ENCODE peak calls at places on chromosome 15, in ten cellular contexts. C, A, P, E, Z, D, T, J, F and G are unnamed samples.

GRCh38 chr15:78855746-78856145 is 16.9 kb upstream of the MORF4L1 start:
- DNase-seq in P (no peak), F (no peak), D (no peak), J (no peak), E (no peak), T (no peak), Z (no peak), C (no peak), A (no peak), G (no peak)

GRCh38 chr15:57797608-57798267 is 91.2 kb downstream of the POLR2M start:
- DNase-seq in T (no peak), Z (no peak), E (no peak), D (no peak), C (no peak), J (no peak), P (no peak), A (no peak), F (no peak), G (no peak)

GRCh38 chr15:86163771-86164170 is 84.1 kb downstream of the AGBL1 start:
- DNase-seq in F (no peak), A (no peak), T (no peak), P (no peak), D (no peak), E (no peak), Z (no peak), C (no peak), J (no peak), G (peak)

GRCh38 chr15:51380999-51381806 is 39.7 kb downstream of the GLDN start:
- DNase-seq in D (peak), P (no peak), A (peak), J (no peak), T (peak), C (peak), Z (peak), F (peak), E (peak), G (peak)

GRCh38 chr15:35911052-35911780 is 365.3 kb upstream of the DPH6 start:
- DNase-seq in T (no peak), E (no peak), Z (no peak), J (no peak), P (no peak), F (no peak), D (no peak), C (peak), A (no peak), G (no peak)

GRCh38 chr15:48963524-48964113 is at the start of gene SHC4:
- DNase-seq in T (no peak), C (peak), A (peak), J (no peak), Z (no peak), E (peak), F (no peak), D (peak), P (no peak), G (peak)

GRCh38 chr15:51907136-51907862 is 64.3 kb downstream of the LEO1 start:
- DNase-seq in E (peak), J (no peak), F (no peak), A (peak), Z (no peak), C (peak), T (no peak), P (no peak), D (peak), G (no peak)

GRCh38 chr15:73685981-73686380 is 1.8 kb downstream of the CD276 start:
- DNase-seq in C (no peak), Z (no peak), F (no peak), D (no peak), A (no peak), T (no peak), J (no peak), E (no peak), P (no peak), G (no peak)

GRCh38 chr15:38455096-38455495 is 1.2 kb downstream of the FAM98B start:
- DNase-seq in E (no peak), Z (no peak), J (no peak), T (no peak), A (no peak), P (no peak), D (no peak), F (no peak), C (no peak), G (no peak)

GRCh38 chr15:38030609-38031008 is 96.2 kb downstream of the TMCO5A start:
- DNase-seq in F (no peak), J (no peak), P (no peak), T (no peak), D (no peak), A (no peak), C (no peak), E (no peak), Z (no peak), G (no peak)

GRCh38 chr15:50854594-50855490 is 53.6 kb upstream of the AP4E1 start:
- DNase-seq in A (peak), C (no peak), P (no peak), J (no peak), D (peak), E (no peak), F (no peak), Z (peak), T (peak), G (no peak)

GRCh38 chr15:82570721-82571519 is 30.7 kb upstream of the RPS17 start:
- DNase-seq in A (no peak), C (no peak), Z (no peak), D (no peak), P (no peak), T (no peak), J (no peak), E (no peak), F (no peak), G (peak)

GRCh38 chr15:35545316-35545824 is 595 bp downstream of the DPH6 start:
- DNase-seq in J (peak), T (peak), C (peak), A (peak), E (peak), Z (no peak), P (no peak), D (peak), F (no peak), G (peak)

GRCh38 chr15:45110256-45110820 is 3.6 kb downstream of the DUOX2 start:
- DNase-seq in D (no peak), E (no peak), C (no peak), P (no peak), J (no peak), F (no peak), A (no peak), T (no peak), Z (no peak), G (no peak)

GRCh38 chr15:56233549-56233948 is 10.1 kb downstream of the RFX7 start:
- DNase-seq in D (no peak), C (no peak), F (no peak), E (no peak), P (no peak), A (no peak), Z (no peak), T (no peak), J (no peak), G (no peak)

GRCh38 chr15:56820333-56820732 is 87.0 kb upstream of the ZNF280D start:
- DNase-seq in D (no peak), J (no peak), Z (no peak), E (no peak), A (no peak), P (no peak), T (no peak), F (no peak), C (no peak), G (no peak)

GRCh38 chr15:76328962-76329361 is 7.6 kb upstream of the ISL2 start:
- DNase-seq in C (no peak), P (no peak), D (no peak), Z (no peak), T (no peak), F (no peak), J (no peak), E (no peak), A (no peak), G (no peak)

GRCh38 chr15:80668546-80669236 is 26.4 kb upstream of the ABHD17C start:
- DNase-seq in E (no peak), T (no peak), F (no peak), C (no peak), P (no peak), A (no peak), Z (no peak), D (no peak), J (no peak), G (no peak)
- TF ChIP-seq POLR2AphosphoS5 in E (no peak), T (no peak), F (no peak), C (no peak), P (no peak), A (no peak), Z (no peak), D (no peak), J (no peak), G (no peak)

GRCh38 chr15:39919740-39920509 is at the start of gene GPR176:
- DNase-seq in J (peak), C (no peak), T (no peak), Z (no peak), A (peak), F (peak), D (no peak), E (peak), P (peak), G (peak)

GRCh38 chr15:39918688-39919385 is 1.2 kb downstream of the GPR176 start:
- DNase-seq in D (no peak), C (no peak), J (no peak), A (no peak), Z (no peak), F (no peak), E (no peak), T (no peak), P (no peak), G (no peak)

GRCh38 chr15:39921274-39921638 is 1.2 kb upstream of the GPR176 start:
- DNase-seq in F (no peak), D (no peak), A (no peak), J (no peak), T (no peak), E (no peak), Z (no peak), C (no peak), P (no peak), G (no peak)

GRCh38 chr15:39919396-39919739 is 698 bp downstream of the GPR176 start:
- DNase-seq in P (no peak), D (no peak), A (peak), E (no peak), T (no peak), C (no peak), J (no peak), F (no peak), Z (no peak), G (no peak)

DNA sequence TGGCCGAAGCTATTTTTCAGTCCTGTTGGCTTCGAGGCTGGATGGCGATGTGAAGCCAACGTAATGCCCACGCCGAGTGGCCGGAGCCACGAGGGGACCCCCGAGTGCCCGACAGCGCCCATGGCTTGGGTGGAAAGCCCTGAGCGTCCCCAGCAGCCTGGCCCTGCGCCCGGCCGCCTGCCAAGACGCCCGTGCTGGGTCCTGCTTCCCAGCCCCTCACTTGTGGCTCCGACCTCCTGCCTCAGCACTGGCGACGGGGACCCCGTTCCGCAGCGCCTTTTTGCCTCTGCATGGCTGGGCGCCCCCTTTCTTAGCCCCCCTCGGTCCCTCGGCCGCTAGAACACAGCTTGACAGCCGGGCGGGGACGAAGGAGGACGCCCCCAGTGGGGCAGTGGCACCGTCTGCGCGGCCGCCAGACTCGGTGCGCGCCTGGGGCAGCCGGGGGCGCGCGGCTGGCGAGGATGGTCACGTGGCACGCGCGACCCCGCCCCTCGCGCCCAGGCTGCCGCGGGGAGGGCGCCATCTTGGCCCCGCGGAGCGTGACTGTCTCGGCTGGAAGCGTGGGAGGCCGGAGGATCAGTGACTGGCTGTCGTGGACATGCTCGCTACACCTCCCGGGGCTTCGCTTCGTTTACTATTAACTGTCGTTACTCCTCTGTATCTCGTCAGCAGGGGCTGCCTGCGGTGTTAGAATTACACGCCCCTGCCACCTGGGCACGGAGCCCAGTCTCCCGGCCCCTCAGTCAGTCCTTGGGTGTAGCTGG is 626 bp upstream of the GPR176 start:
- DNase-seq in T (peak), D (peak), F (peak), P (peak), J (peak), Z (peak), C (peak), A (peak), E (peak), G (peak)
- TF ChIP-seq POLR2AphosphoS5 in T (peak), D (peak), F (peak), P (no peak), J (peak), Z (peak), C (no peak), A (peak), E (peak), G (peak)

GRCh38 chr15:64311566-64311965 is 44.4 kb downstream of the CSNK1G1 start:
- DNase-seq in P (no peak), C (no peak), E (no peak), D (no peak), F (no peak), J (no peak), A (no peak), Z (no peak), T (no peak), G (no peak)
- TF ChIP-seq POLR2AphosphoS5 in P (no peak), C (no peak), E (no peak), D (no peak), F (no peak), J (no peak), A (no peak), Z (no peak), T (no peak), G (no peak)

GRCh38 chr15:40439461-40440299 is 1.1 kb upstream of the BAHD1 start:
- DNase-seq in E (peak), C (peak), T (no peak), A (no peak), J (peak), F (no peak), Z (peak), D (peak), P (peak), G (no peak)

GRCh38 chr15:40441012-40441735 is 421 bp downstream of the BAHD1 start:
- DNase-seq in T (no peak), Z (no peak), A (no peak), E (no peak), F (no peak), C (no peak), P (peak), J (peak), D (no peak), G (no peak)

GRCh38 chr15:40438712-40439111 is 2.0 kb upstream of the BAHD1 start:
- DNase-seq in T (no peak), Z (no peak), F (no peak), J (no peak), A (no peak), P (peak), C (peak), E (no peak), D (no peak), G (no peak)

GRCh38 chr15:40441736-40442531 is 1.2 kb downstream of the BAHD1 start:
- DNase-seq in C (no peak), P (peak), F (no peak), J (peak), D (no peak), T (no peak), E (peak), Z (no peak), A (no peak), G (no peak)

GRCh38 chr15:40440300-40441011 is at the start of gene BAHD1:
- DNase-seq in A (peak), D (peak), F (peak), J (peak), Z (peak), E (peak), P (peak), T (peak), C (peak), G (peak)
- TF ChIP-seq POLR2AphosphoS5 in A (peak), D (no peak), F (no peak), J (peak), Z (no peak), E (peak), P (peak), T (peak), C (no peak), G (peak)

DNA sequence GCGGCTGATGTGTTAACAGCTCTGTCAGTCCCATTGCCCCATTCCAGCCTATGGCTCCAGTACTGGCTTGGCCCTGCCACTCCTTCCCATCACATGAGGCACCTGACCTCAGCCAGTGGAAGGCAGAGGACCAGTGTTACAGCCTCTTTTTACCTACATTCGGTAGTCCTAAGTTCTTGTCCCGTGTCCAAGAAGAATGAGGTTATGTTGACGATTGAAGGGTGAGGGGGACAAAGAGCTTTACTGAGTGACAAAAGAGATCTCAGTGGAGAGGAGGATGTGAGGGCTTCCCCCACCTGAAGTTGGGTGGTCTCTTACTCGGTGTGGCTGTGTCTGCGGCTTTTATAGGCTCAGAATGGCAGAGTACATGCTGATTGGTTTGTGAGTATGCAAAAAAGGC is 7.3 kb upstream of the MPI start:
- DNase-seq in F (no peak), A (no peak), Z (no peak), C (no peak), P (no peak), J (no peak), E (no peak), D (no peak), T (no peak), G (no peak)
- TF ChIP-seq POLR2AphosphoS5 in F (no peak), A (no peak), Z (no peak), C (no peak), P (no peak), J (no peak), E (no peak), D (no peak), T (no peak), G (no peak)

DNA sequence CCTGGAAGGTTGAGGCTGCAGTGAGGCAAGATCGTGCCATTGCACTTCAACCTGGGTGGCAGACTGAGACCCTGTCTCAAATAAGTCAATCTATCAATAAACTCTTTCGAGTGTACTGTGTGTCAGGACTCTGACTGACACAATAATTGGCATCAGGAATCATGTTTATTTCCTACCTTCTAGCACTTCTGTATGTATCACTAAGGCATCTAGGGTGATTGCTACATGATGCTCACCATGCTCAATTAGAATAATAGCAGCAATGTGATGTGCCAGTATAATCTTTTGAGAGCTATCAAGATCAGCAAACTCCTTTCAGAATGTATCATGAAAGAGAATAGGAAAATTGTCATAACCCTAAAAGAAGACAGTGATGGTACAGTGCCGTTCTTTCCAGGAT is 95.3 kb downstream of the FMN1 start:
- DNase-seq in T (no peak), J (no peak), E (no peak), D (no peak), P (no peak), Z (no peak), A (no peak), F (no peak), C (no peak), G (no peak)
- TF ChIP-seq POLR2AphosphoS5 in T (no peak), J (no peak), E (no peak), D (no peak), P (no peak), Z (no peak), A (no peak), F (no peak), C (no peak), G (no peak)